ENCODE peak calls at places on chromosome 10, in nine cellular contexts. F is stimulated activated CD4-positive, alpha-beta T cell treated with anti-CD3 and anti-CD28 coated beads, Interleukin-1b, Interleukin-23, amount 100 ng/mL, for 1 hour; H is NCI-H1930; M is NCI-H1694; X is heart left ventricle; Y is non-pigmented ciliary epithelial cell; A is activated T-helper 2 cell treated with anti-CD3 and anti-CD28 coated beads, Interferon-gamma antibody, Interleukin-2, Interleukin-4, amounts not matched to agents 10 μg/mL and 5 μg/mL and 100 μg/mL, durations not matched to agents 14 hours and 24 hours and 36 hours; J is activated CD4-positive, alpha-beta T cell treated with anti-CD3 and anti-CD28 coated beads, Interleukin-2, amount 50 U/mL, for 1 hour; D is CD4-positive, alpha-beta T cell. K is an unnamed sample.
A peak's percentile ranks its signal among the peaks of the same experiment; 100 is the strongest.

GRCh38 chr10:79185796-79186374 is 117.1 kb downstream of the ZMIZ1 start:
- DNase-seq in F (no peak), Y (no peak), X (no peak), H (no peak), D (no peak), A (no peak), M (no peak), J (no peak), K (no peak)

GRCh38 chr10:117248700-117249465 is 8.0 kb downstream of the SLC18A2 start:
- DNase-seq in A (no peak), F (no peak), X (no peak), Y (no peak), J (no peak), D (no peak), M (no peak), H (no peak), K (no peak)

GRCh38 chr10:110547139-110547761 is 20.2 kb upstream of the SMC3 start:
- DNase-seq in A (no peak), H (peak; percentile 24), Y (no peak), M (peak; percentile 69), F (no peak), D (no peak), X (no peak), J (no peak), K (no peak)

GRCh38 chr10:100620087-100620835 is 84.5 kb downstream of the HIF1AN start:
- DNase-seq in Y (no peak), J (no peak), A (no peak), D (no peak), F (no peak), X (no peak), H (no peak), M (no peak), K (no peak)

GRCh38 chr10:75422913-75423312 is 8.5 kb upstream of the LRMDA start:
- DNase-seq in J (no peak), X (no peak), F (no peak), M (no peak), Y (no peak), A (no peak), D (no peak), H (no peak), K (no peak)

GRCh38 chr10:6987536-6987945 is 407.5 kb upstream of the PRKCQ start:
- DNase-seq in D (no peak), Y (no peak), H (no peak), F (no peak), J (no peak), M (no peak), X (no peak), A (no peak), K (no peak)

GRCh38 chr10:1581189-1581588 is 156.1 kb downstream of the ADARB2 start:
- DNase-seq in D (no peak), Y (no peak), A (no peak), J (no peak), X (no peak), F (no peak), H (no peak), M (no peak), K (no peak)

GRCh38 chr10:42979181-42979580 is 97.7 kb upstream of the RET start:
- DNase-seq in A (no peak), M (no peak), X (no peak), H (no peak), J (no peak), Y (no peak), D (no peak), F (no peak), K (no peak)

GRCh38 chr10:77308084-77308732 is 329.4 kb downstream of the KCNMA1 start:
- DNase-seq in H (no peak), M (no peak), J (no peak), D (no peak), F (no peak), A (no peak), X (no peak), Y (no peak), K (no peak)

GRCh38 chr10:52644678-52645434 is 127.7 kb downstream of the MBL2 start:
- DNase-seq in H (no peak), D (no peak), Y (no peak), A (no peak), M (peak; percentile 6), F (no peak), X (no peak), J (no peak), K (peak; percentile 52)

GRCh38 chr10:28668363-28669226 is 8.7 kb upstream of the BAMBI start:
- DNase-seq in J (peak; percentile 18), H (no peak), D (no peak), Y (no peak), M (no peak), F (no peak), X (peak; percentile 67), A (peak; percentile 57), K (peak; percentile 30)

GRCh38 chr10:73625004-73625883 is 16.0 kb downstream of the MYOZ1 start:
- DNase-seq in J (no peak), F (no peak), H (no peak), D (peak; percentile 15), X (peak; percentile 66), M (no peak), Y (no peak), A (no peak), K (peak; percentile 29)

K was measured in right lobe of liver.